ENCODE peak calls at places on chromosomes 2 and 18, in four cellular contexts. O, A, R and X are unnamed samples. For H3K36me3, the result is how much of the 10 kb centered on the place peaks cover.

GRCh38 chr2:7604456-7604855 is 687.2 kb downstream of the RNF144A start:
- DNase-seq in O (no peak), A (no peak), R (no peak), X (no peak)

GRCh38 chr2:120349125-120349921 is 3.4 kb downstream of the INHBB start:
- DNase-seq in O (no peak), A (no peak), R (no peak), X (no peak)

GRCh38 chr2:196431076-196431475 is 208.4 kb upstream of the CCDC150 start:
- DNase-seq in O (no peak), A (no peak), R (no peak), X (no peak)

GRCh38 chr18:10140461-10140911 is 226.7 kb downstream of the VAPA start:
- DNase-seq in O (no peak), A (no peak), R (no peak), X (no peak)

GRCh38 chr2:187461294-187462261 is 13.5 kb upstream of the CALCRL start:
- DNase-seq in O (no peak), A (no peak), R (no peak), X (no peak)

GRCh38 chr2:132659331-132659730 is 10.7 kb downstream of the LYPD1 start:
- DNase-seq in O (no peak), A (no peak), R (no peak), X (no peak)

GRCh38 chr2:3454802-3455201 is 64.5 kb downstream of the ADI1 start:
- DNase-seq in O (no peak), A (no peak), R (no peak), X (no peak)

GRCh38 chr2:190947139-190947538 is 66.5 kb downstream of the GLS start:
- DNase-seq in O (peak), A (no peak), R (no peak), X (no peak)

GRCh38 chr2:238439093-238439849 is 12.5 kb downstream of the ASB1 start:
- DNase-seq in O (peak), A (no peak), R (peak), X (peak)

GRCh38 chr2:119478188-119479065 is 45.9 kb downstream of the SCTR start:
- DNase-seq in O (no peak), A (no peak), R (no peak), X (no peak)

GRCh38 chr2:106332054-106332453 is 136.2 kb downstream of the RGPD3 start:
- DNase-seq in O (no peak), A (no peak), R (no peak), X (no peak)

GRCh38 chr18:59950215-59950944 is 50.6 kb downstream of the PMAIP1 start:
- DNase-seq in O (no peak), A (no peak), R (no peak), X (no peak)

GRCh38 chr18:45521777-45522176 is 93.5 kb upstream of the SLC14A2 start:
- DNase-seq in O (no peak), A (no peak), R (no peak), X (no peak)

GRCh38 chr2:217691920-217692666 is 310.7 kb downstream of the TNS1 start:
- DNase-seq in O (no peak), A (no peak), R (no peak), X (no peak)

GRCh38 chr18:54255141-54255540 is 14.2 kb upstream of the POLI start:
- DNase-seq in O (no peak), A (no peak), R (no peak), X (no peak)

GRCh38 chr2:188523901-188524300 is 232.2 kb downstream of the GULP1 start:
- DNase-seq in O (peak), A (no peak), R (no peak), X (no peak)

GRCh38 chr2:68771211-68771721 is 36.7 kb downstream of the ARHGAP25 start:
- DNase-seq in O (no peak), A (no peak), R (no peak), X (no peak)

GRCh38 chr2:215698566-215698965 is 262.7 kb upstream of the FN1 start:
- DNase-seq in O (peak), A (no peak), R (no peak), X (peak)

GRCh38 chr2:37020212-37020886 is 54.0 kb upstream of the STRN start:
- DNase-seq in O (no peak), A (peak), R (no peak), X (peak)

GRCh38 chr18:32773187-32773712 is 427 bp upstream of the KLHL14 start:
- DNase-seq in O (no peak), A (no peak), R (no peak), X (no peak)

GRCh38 chr2:100411841-100412292 is 5.6 kb downstream of the CHST10 start:
- DNase-seq in O (no peak), A (no peak), R (no peak), X (no peak)
- H3K4me3 ChIP-seq in O (no peak), A (no peak), R (no peak), X (no peak)

DNA sequence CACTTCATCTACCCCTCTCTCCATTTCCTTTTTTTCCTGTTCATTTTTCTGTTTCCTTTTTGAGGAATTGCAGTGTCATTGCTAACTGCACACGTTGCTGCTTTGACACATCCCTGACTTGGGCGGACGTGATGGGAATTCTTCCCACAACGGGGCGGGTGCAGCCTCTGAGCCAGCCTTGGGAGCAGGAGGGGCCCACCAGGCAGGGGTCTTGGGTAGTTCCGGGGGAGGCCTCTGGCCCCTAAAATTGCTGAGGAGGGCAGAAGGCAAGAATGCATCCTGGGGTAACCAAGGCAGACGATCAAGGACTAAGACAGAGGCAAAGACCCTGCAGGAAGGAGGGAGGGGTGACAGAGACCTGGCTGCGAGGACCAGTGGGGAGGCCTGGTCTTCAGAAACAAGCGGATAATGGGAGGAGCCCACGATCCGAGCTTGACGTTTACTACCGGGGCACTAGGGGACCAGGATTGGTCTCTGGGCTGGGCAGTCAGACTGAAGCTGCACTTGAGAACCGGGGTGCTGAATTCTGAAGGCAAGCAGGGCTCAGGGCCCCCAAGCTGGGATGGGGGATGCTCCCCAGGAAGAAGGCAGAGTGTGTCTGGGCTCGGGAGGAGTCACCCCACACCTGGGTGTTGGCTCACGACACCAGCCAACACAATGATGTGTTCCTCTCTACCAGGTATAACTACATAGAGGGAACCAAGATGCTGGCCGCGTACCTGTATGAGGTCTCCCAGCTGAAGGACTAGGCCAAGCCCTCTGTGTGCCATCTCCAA is 14.8 kb upstream of the CNDP1 start:
- DNase-seq in O (no peak), A (no peak), R (no peak), X (no peak)
- H3K36me3 ChIP-seq in O (half or more), A (under half), R (under half), X (under half)

DNA sequence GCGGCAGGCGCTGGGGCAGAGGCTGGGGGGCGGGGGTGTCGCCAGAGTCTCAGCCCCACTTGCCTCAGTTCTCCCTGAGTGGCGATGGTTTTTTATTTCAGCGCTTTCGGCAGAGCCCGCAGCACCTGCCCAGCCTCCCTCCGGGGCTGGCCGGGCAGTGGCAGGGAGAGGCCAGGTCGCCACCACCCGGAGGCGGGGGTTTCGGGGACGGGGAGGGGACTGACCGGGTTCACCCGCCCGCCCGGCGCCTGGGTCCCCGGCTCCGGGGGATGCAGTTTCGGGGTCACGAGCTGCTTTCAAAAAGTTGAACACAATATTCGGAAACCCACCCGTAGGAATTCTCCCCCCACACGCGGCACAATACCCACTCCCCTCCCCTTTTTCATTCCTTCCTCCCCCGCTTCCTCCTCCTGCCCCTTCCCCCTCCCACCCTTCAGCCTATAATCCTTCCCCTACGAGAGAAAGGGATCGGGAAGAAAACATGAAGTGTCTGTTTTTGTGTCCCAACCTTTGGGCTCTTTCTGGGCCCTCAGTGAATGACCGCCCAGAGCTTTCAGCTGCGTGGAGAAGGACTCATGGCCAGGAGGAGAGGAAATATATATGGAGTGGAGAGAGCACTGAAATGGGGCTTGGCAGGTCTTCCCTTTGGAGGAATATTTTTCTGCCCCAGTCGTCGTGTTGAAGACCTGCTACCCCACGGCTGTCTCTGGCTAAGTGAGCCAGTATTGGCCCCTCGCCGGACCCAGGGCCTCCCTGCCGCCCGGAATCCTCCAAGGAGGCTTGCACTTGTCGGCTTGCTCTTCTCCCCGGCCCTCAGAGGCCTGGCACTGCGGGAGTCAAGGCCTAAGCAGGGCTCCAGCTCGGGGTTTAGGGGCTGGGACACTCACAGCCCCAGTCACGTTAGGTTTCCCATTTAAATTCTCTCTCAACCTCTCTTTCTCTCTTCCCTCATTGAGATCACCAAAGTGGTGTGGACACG is 2.1 kb upstream of the SIX3 start:
- DNase-seq in O (no peak), A (no peak), R (no peak), X (no peak)
- H3K4me3 ChIP-seq in O (peak), A (no peak), R (peak), X (no peak)

GRCh38 chr2:85647823-85648526 is 20.0 kb downstream of the SFTPB start:
- DNase-seq in O (no peak), A (no peak), R (no peak), X (no peak)
- H3K36me3 ChIP-seq in O (half or more), A (under half), R (under half), X (under half)